ENCODE peak calls at places on chromosomes 6 and 20, in nine cellular contexts. P, Z, X, G, J, H, W, T and S are unnamed samples.

GRCh38 chr6:1787894-1788293 is 178.2 kb downstream of the FOXC1 start:
- DNase-seq in J (no peak), Z (no peak), X (no peak), P (peak), T (no peak), G (no peak), H (no peak), W (no peak), S (no peak)

GRCh38 chr20:23995905-23996666 is 7.5 kb upstream of the GGTLC1 start:
- DNase-seq in P (peak), G (peak), H (peak), W (peak), Z (peak), J (peak), X (peak), T (peak), S (no peak)

GRCh38 chr20:709864-710761 is 34.5 kb upstream of the SCRT2 start:
- DNase-seq in Z (no peak), W (no peak), P (no peak), H (no peak), T (no peak), G (no peak), J (no peak), X (peak), S (no peak)

GRCh38 chr6:150710236-150710635 is 110.6 kb downstream of the PLEKHG1 start:
- DNase-seq in J (no peak), Z (no peak), T (no peak), W (no peak), P (no peak), X (no peak), G (no peak), H (no peak), S (no peak)

GRCh38 chr20:42152570-42152969 is 534.4 kb upstream of the CHD6 start:
- DNase-seq in T (no peak), P (no peak), W (no peak), X (no peak), Z (peak), G (no peak), H (no peak), J (no peak), S (no peak)

GRCh38 chr20:37856932-37857660 is 45.8 kb upstream of the VSTM2L start:
- DNase-seq in X (no peak), P (no peak), Z (no peak), G (no peak), H (no peak), T (no peak), J (no peak), W (no peak), S (no peak)

GRCh38 chr6:170228581-170229310 is 62.1 kb downstream of the DLL1 start:
- DNase-seq in X (no peak), H (no peak), J (no peak), W (no peak), P (no peak), G (no peak), Z (no peak), T (no peak), S (peak)

GRCh38 chr6:151391021-151391470 is 313 bp downstream of the ZBTB2 start:
- DNase-seq in Z (peak), H (peak), J (peak), T (peak), G (peak), W (peak), P (peak), X (peak), S (peak)

GRCh38 chr6:40645043-40645442 is 57.9 kb upstream of the LRFN2 start:
- DNase-seq in Z (no peak), G (no peak), J (no peak), W (no peak), T (no peak), H (no peak), P (no peak), X (no peak), S (no peak)

GRCh38 chr20:48153523-48153922 is 368.2 kb upstream of the SULF2 start:
- DNase-seq in Z (peak), W (no peak), T (no peak), G (no peak), H (no peak), P (no peak), X (no peak), J (no peak), S (peak)

GRCh38 chr6:35048631-35049083 is 92.5 kb downstream of the TCP11 start:
- DNase-seq in Z (peak), H (peak), X (peak), W (no peak), G (peak), P (no peak), J (peak), T (no peak), S (no peak)

GRCh38 chr20:8782804-8783203 is 286.1 kb upstream of the PLCB4 start:
- DNase-seq in Z (no peak), J (no peak), X (no peak), G (no peak), P (no peak), T (no peak), W (no peak), H (no peak), S (no peak)

GRCh38 chr6:165716886-165717285 is 53.8 kb upstream of the PDE10A start:
- DNase-seq in T (no peak), H (no peak), X (no peak), P (no peak), W (no peak), Z (no peak), J (no peak), G (no peak), S (no peak)

GRCh38 chr6:167163476-167164011 is 5.8 kb upstream of the GPR31 start:
- DNase-seq in P (no peak), J (no peak), T (no peak), G (no peak), Z (no peak), X (no peak), H (no peak), W (no peak), S (no peak)

GRCh38 chr6:149319413-149319812 is 1.9 kb downstream of the TAB2 start:
- DNase-seq in P (no peak), Z (no peak), X (no peak), G (no peak), H (no peak), W (no peak), T (no peak), J (no peak), S (no peak)

GRCh38 chr6:4516206-4516605 is 260.0 kb upstream of the CDYL start:
- DNase-seq in J (no peak), P (no peak), Z (no peak), W (no peak), X (no peak), G (no peak), T (no peak), H (no peak), S (no peak)

GRCh38 chr6:138310294-138310693 is 67.4 kb upstream of the SMIM28 start:
- DNase-seq in Z (no peak), G (no peak), J (no peak), W (no peak), H (no peak), P (no peak), X (no peak), T (no peak), S (no peak)

GRCh38 chr6:1589208-1589607 is 20.5 kb upstream of the FOXC1 start:
- DNase-seq in H (no peak), G (no peak), P (no peak), Z (no peak), W (no peak), X (no peak), J (no peak), T (no peak), S (no peak)

GRCh38 chr6:28643017-28643740 is 117.5 kb downstream of the GPX5 start:
- DNase-seq in Z (no peak), T (no peak), P (no peak), G (no peak), X (peak), W (peak), J (no peak), H (no peak), S (no peak)

GRCh38 chr6:131765081-131765852 is 42.6 kb upstream of the ENPP1 start:
- DNase-seq in P (no peak), X (no peak), G (no peak), W (no peak), J (no peak), H (no peak), Z (no peak), T (no peak), S (no peak)

GRCh38 chr6:33995873-33996475 is 149.9 kb downstream of the GRM4 start:
- DNase-seq in H (no peak), T (no peak), W (no peak), Z (no peak), G (no peak), P (no peak), X (no peak), J (no peak), S (peak)